ENCODE peak calls at places on chromosomes 4 and X, in seven cellular contexts. K, F, D, P, E, Q and Z are unnamed samples.

GRCh38 chrX:95949588-95949987 is 735.1 kb upstream of the DIAPH2 start:
- DNase-seq in D (peak; percentile 90), K (no peak), F (no peak), Q (no peak), P (no peak), E (no peak), Z (no peak)

GRCh38 chr4:151163855-151164254 is 64.4 kb downstream of the RPS3A start:
- DNase-seq in Q (peak; percentile 47), F (peak; percentile 8), K (no peak), E (no peak), D (no peak), P (no peak), Z (no peak)

GRCh38 chr4:148071009-148071408 is 339.1 kb downstream of the ARHGAP10 start:
- DNase-seq in Q (no peak), D (no peak), F (peak; percentile 69), K (no peak), P (no peak), E (no peak), Z (no peak)

GRCh38 chr4:51895816-51896408 is 53.0 kb downstream of the DCUN1D4 start:
- DNase-seq in K (peak; percentile 67), P (peak; percentile 85), Q (peak; percentile 80), D (peak; percentile 64), E (peak; percentile 37), F (peak; percentile 71), Z (peak; percentile 74)

GRCh38 chrX:15204130-15204751 is 65.6 kb downstream of the ASB9 start:
- DNase-seq in F (no peak), E (no peak), Q (no peak), P (no peak), D (no peak), K (no peak), Z (no peak)

GRCh38 chr4:170853422-170854021 is 763.8 kb upstream of the AADAT start:
- DNase-seq in F (peak; percentile 4), K (no peak), Q (peak; percentile 78), E (peak; percentile 5), D (peak; percentile 68), P (peak; percentile 80), Z (peak; percentile 19)

GRCh38 chrX:101163166-101163565 is 56.4 kb upstream of the DRP2 start:
- DNase-seq in F (no peak), E (no peak), P (no peak), Q (no peak), K (peak; percentile 11), D (no peak), Z (no peak)

GRCh38 chr4:13173974-13174373 is 310.2 kb downstream of the RAB28 start:
- DNase-seq in Q (no peak), P (no peak), F (no peak), D (no peak), K (no peak), E (peak; percentile 10), Z (peak; percentile 46)

GRCh38 chr4:75048208-75048879 is 115.4 kb downstream of the PARM1 start:
- DNase-seq in F (no peak), D (no peak), Q (no peak), P (peak; percentile 69), K (no peak), E (no peak), Z (no peak)

GRCh38 chr4:124018383-124019317 is 622.1 kb downstream of the SPRY1 start:
- DNase-seq in D (no peak), P (peak; percentile 6), F (peak; percentile 42), K (peak; percentile 37), E (peak; percentile 9), Q (peak; percentile 73), Z (peak; percentile 81)

GRCh38 chr4:8044699-8045098 is 105.0 kb upstream of the AFAP1 start:
- DNase-seq in D (no peak), P (no peak), F (peak; percentile 65), Q (no peak), K (no peak), E (no peak), Z (no peak)

GRCh38 chrX:6701085-6701484 is 166.2 kb upstream of the VCX3A start:
- DNase-seq in P (no peak), K (no peak), D (no peak), E (no peak), Q (no peak), F (no peak), Z (no peak)

GRCh38 chr4:26806331-26806730 is 54.3 kb upstream of the STIM2 start:
- DNase-seq in P (no peak), K (peak; percentile 29), E (no peak), D (peak; percentile 71), Q (no peak), F (no peak), Z (no peak)

GRCh38 chr4:78410651-78411050 is 140.9 kb upstream of the ANXA3 start:
- DNase-seq in K (no peak), F (no peak), E (no peak), Q (no peak), D (no peak), P (no peak), Z (no peak)

GRCh38 chr4:74108457-74109115 is 9.6 kb upstream of the CXCL2 start:
- DNase-seq in P (no peak), Q (no peak), K (no peak), E (no peak), F (no peak), D (no peak), Z (no peak)

GRCh38 chr4:114277690-114278089 is 298.2 kb upstream of the ARSJ start:
- DNase-seq in D (peak; percentile 57), F (no peak), E (no peak), P (no peak), Q (peak; percentile 61), K (peak; percentile 70), Z (peak; percentile 32)

GRCh38 chr4:23736466-23736865 is 153.4 kb downstream of the PPARGC1A start:
- DNase-seq in E (no peak), P (no peak), F (no peak), Q (no peak), D (no peak), K (no peak), Z (no peak)

GRCh38 chr4:15469402-15470148 is at the start of gene CC2D2A:
- DNase-seq in Q (peak; percentile 81), P (peak; percentile 66), K (peak; percentile 69), D (peak; percentile 44), E (peak; percentile 6), F (peak; percentile 41), Z (peak; percentile 64)

GRCh38 chr4:37441231-37442061 is 196.9 kb downstream of the NWD2 start:
- DNase-seq in K (no peak), D (peak; percentile 84), E (no peak), P (no peak), Q (no peak), F (peak; percentile 42), Z (no peak)

GRCh38 chrX:47958943-47959342 is 44.8 kb downstream of the ZNF182 start:
- DNase-seq in P (peak; percentile 34), K (no peak), F (no peak), E (peak; percentile 6), D (peak; percentile 1), Q (peak; percentile 44), Z (no peak)
- TF ChIP-seq CTCF in P (peak; percentile 64), K (peak; percentile 8), F (peak; percentile 37), E (no peak), D (no peak), Q (peak; percentile 57), Z (no peak)

GRCh38 chr4:89803036-89803435 is 33.9 kb downstream of the SNCA start:
- DNase-seq in E (no peak), F (no peak), D (no peak), Q (no peak), K (no peak), P (no peak), Z (no peak)

GRCh38 chr4:89800012-89800516 is 36.9 kb downstream of the SNCA start:
- DNase-seq in D (peak; percentile 75), E (no peak), F (no peak), P (no peak), Q (no peak), K (peak; percentile 18), Z (peak; percentile 36)

GRCh38 chr4:89797117-89797516 is 39.8 kb downstream of the SNCA start:
- DNase-seq in K (peak; percentile 34), Q (peak; percentile 69), F (no peak), D (peak; percentile 86), P (no peak), E (no peak), Z (peak; percentile 47)

GRCh38 chr4:89800527-89801103 is 36.3 kb downstream of the SNCA start:
- DNase-seq in D (peak; percentile 41), F (no peak), Q (no peak), K (peak; percentile 5), E (no peak), P (no peak), Z (peak; percentile 10)

DNA sequence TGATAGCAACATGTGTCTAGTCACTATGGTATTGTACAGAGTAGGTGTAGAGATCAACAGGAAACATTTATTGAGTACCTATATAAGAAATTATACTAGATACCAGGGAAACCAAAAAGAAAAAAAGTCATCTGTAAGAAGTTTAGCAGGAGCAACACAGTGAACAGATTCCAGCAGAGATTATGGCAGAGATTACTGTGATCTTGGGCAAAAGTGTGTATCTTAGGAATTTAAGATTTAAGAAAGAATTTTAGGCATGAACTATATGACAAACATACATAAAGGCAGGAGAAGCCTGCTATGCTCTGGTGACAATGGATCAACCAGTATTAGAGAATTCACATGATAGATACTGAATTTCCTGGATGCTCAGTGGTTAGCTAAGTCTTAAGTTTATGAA is 37.9 kb downstream of the SNCA start:
- DNase-seq in P (no peak), K (no peak), E (no peak), Q (no peak), D (no peak), F (no peak), Z (no peak)
- H3K4me3 ChIP-seq in P (no peak overlapping the region), K (no peak overlapping the region), E (no peak overlapping the region), Q (no peak overlapping the region), D (no peak overlapping the region), F (no peak overlapping the region), Z (no peak overlapping the region)

GRCh38 chrX:137171626-137172025 is 137.8 kb upstream of the GPR101 start:
- DNase-seq in D (no peak), K (no peak), E (no peak), Q (no peak), P (no peak), F (peak; percentile 13), Z (no peak)

GRCh38 chrX:137164329-137164728 is 130.5 kb upstream of the GPR101 start:
- DNase-seq in P (no peak), F (no peak), E (no peak), D (no peak), K (no peak), Q (no peak), Z (no peak)

GRCh38 chrX:137166591-137166990 is 132.8 kb upstream of the GPR101 start:
- DNase-seq in F (no peak), K (no peak), Q (no peak), P (peak; percentile 49), D (peak; percentile 0), E (peak; percentile 7), Z (no peak)
- TF ChIP-seq CTCF in F (no peak), K (no peak), Q (no peak), P (peak; percentile 75), D (peak; percentile 19), E (peak; percentile 18), Z (no peak)

GRCh38 chr4:10462876-10463275 is 5.7 kb upstream of the ZNF518B start:
- DNase-seq in E (no peak), Q (no peak), P (no peak), D (no peak), F (peak; percentile 44), K (no peak), Z (no peak)

GRCh38 chr4:10459305-10459704 is 2.1 kb upstream of the ZNF518B start:
- DNase-seq in D (no peak), P (no peak), F (peak; percentile 25), Q (no peak), E (no peak), K (no peak), Z (no peak)

GRCh38 chr4:10460313-10461047 is 3.3 kb upstream of the ZNF518B start:
- DNase-seq in P (no peak), Q (no peak), E (no peak), F (peak; percentile 62), K (no peak), D (no peak), Z (no peak)

GRCh38 chr4:10461850-10462400 is 4.7 kb upstream of the ZNF518B start:
- DNase-seq in D (no peak), E (no peak), P (peak; percentile 53), K (no peak), F (peak; percentile 30), Q (no peak), Z (no peak)

GRCh38 chr4:10461091-10461849 is 4.0 kb upstream of the ZNF518B start:
- DNase-seq in D (peak; percentile 65), K (peak; percentile 57), F (peak; percentile 97), E (no peak), P (peak; percentile 77), Q (peak; percentile 74), Z (peak; percentile 45)
- H3K4me3 ChIP-seq in D (peak overlapping the region; percentile 41), K (peak overlapping the region; percentile 36), F (peak overlapping the region; percentile 43), E (peak overlapping the region; percentile 29), P (peak overlapping the region; percentile 81), Q (peak overlapping the region; percentile 49), Z (peak overlapping the region; percentile 57)